ENCODE peak calls at places on chromosomes 3 and 15, in four cellular contexts. K is NCI-H774, V is mammary epithelial cell, U is cardiac fibroblast. Z is an unnamed sample.
A peak's percentile ranks its signal among the peaks of the same experiment; 100 is the strongest.

GRCh38 chr3:76547674-76548073 is 492.2 kb upstream of the ROBO2 start:
- DNase-seq in K (no peak), V (no peak), U (no peak), Z (no peak)

GRCh38 chr3:30007668-30008067 is 598.7 kb upstream of the TGFBR2 start:
- DNase-seq in K (no peak), V (peak; percentile 4), U (no peak), Z (no peak)

GRCh38 chr3:69659180-69659915 is 79.9 kb upstream of the MITF start:
- DNase-seq in K (no peak), V (no peak), U (no peak), Z (no peak)

GRCh38 chr15:29125382-29126207 is 144.0 kb downstream of the NSMCE3 start:
- DNase-seq in K (no peak), V (no peak), U (no peak), Z (no peak)

GRCh38 chr3:151067158-151067557 is 18.3 kb upstream of the MED12L start:
- DNase-seq in K (no peak), V (no peak), U (no peak), Z (no peak)

GRCh38 chr15:42273900-42274692 is 863 bp upstream of the TMEM87A start:
- DNase-seq in K (peak; percentile 25), V (peak; percentile 90), U (peak; percentile 75), Z (peak; percentile 4)

GRCh38 chr15:62889141-62889661 is 153.3 kb upstream of the TPM1 start:
- DNase-seq in K (no peak), V (no peak), U (no peak), Z (no peak)

GRCh38 chr3:13290941-13291340 is 129.2 kb downstream of the NUP210 start:
- DNase-seq in K (no peak), V (no peak), U (no peak), Z (no peak)

GRCh38 chr3:53994986-53995385 is 103.3 kb upstream of the SELENOK start:
- DNase-seq in K (no peak), V (no peak), U (no peak), Z (no peak)

GRCh38 chr15:25171111-25171811 is 216.5 kb downstream of the SNRPN start:
- DNase-seq in K (no peak), V (no peak), U (no peak), Z (no peak)

GRCh38 chr3:7999363-7999762 is 502.3 kb upstream of the LMCD1 start:
- DNase-seq in K (no peak), V (no peak), U (no peak), Z (no peak)

GRCh38 chr15:98983333-98983732 is 24.3 kb downstream of the PGPEP1L start:
- DNase-seq in K (peak; percentile 24), V (peak; percentile 83), U (peak; percentile 85), Z (peak; percentile 11)

GRCh38 chr15:98077186-98077585 is 116.7 kb downstream of the ARRDC4 start:
- DNase-seq in K (no peak), V (no peak), U (peak; percentile 4), Z (no peak)

GRCh38 chr3:71726106-71726505 is 904 bp upstream of the EIF4E3 start:
- DNase-seq in K (no peak), V (no peak), U (no peak), Z (no peak)

GRCh38 chr15:92884813-92885461 is 15.2 kb upstream of the CHD2 start:
- DNase-seq in K (no peak), V (peak; percentile 43), U (peak; percentile 46), Z (no peak)

GRCh38 chr3:111924283-111924682 is 54.5 kb upstream of the ABHD10 start:
- DNase-seq in K (peak; percentile 34), V (peak; percentile 84), U (no peak), Z (peak; percentile 93)